ENCODE peak calls at places on chromosomes 4 and X, in seven cellular contexts. Y, K, Z, N, H, P and B are unnamed samples. For H3K4me1, the result is how much of the 10 kb centered on the place peaks cover.

GRCh38 chr4:161936625-161937133 is 227.1 kb downstream of the FSTL5 start:
- DNase-seq in Z (peak), N (no peak), K (peak), Y (peak), P (no peak), H (peak), B (no peak)

GRCh38 chrX:11380187-11380586 is 87.0 kb downstream of the AMELX start:
- DNase-seq in N (no peak), Y (no peak), Z (peak), K (no peak), H (peak), P (no peak), B (no peak)

GRCh38 chrX:39418936-39419659 is 617.8 kb downstream of the MID1IP1 start:
- DNase-seq in K (no peak), Y (no peak), Z (peak), N (no peak), P (no peak), H (no peak), B (no peak)

GRCh38 chrX:118353081-118353850 is 7.4 kb downstream of the WDR44 start:
- DNase-seq in Y (peak), H (no peak), Z (peak), P (no peak), N (no peak), K (no peak), B (no peak)

GRCh38 chr4:13103382-13104015 is 380.6 kb downstream of the RAB28 start:
- DNase-seq in Z (no peak), P (peak), Y (peak), K (no peak), H (no peak), N (no peak), B (no peak)

GRCh38 chrX:63275127-63275526 is 76.0 kb downstream of the SPIN4 start:
- DNase-seq in P (peak), Z (peak), Y (peak), K (peak), H (peak), N (no peak), B (no peak)

GRCh38 chr4:153137168-153137567 is 67.1 kb upstream of the TRIM2 start:
- DNase-seq in Y (peak), H (no peak), N (no peak), Z (peak), P (no peak), K (peak), B (no peak)

GRCh38 chr4:165378398-165378762 is 428 bp upstream of the CPE start:
- DNase-seq in K (no peak), Y (no peak), H (no peak), Z (no peak), P (no peak), N (no peak), B (no peak)

GRCh38 chr4:74320559-74321118 is 12.4 kb downstream of the EPGN start:
- DNase-seq in H (peak), P (peak), N (peak), Y (peak), K (peak), Z (peak), B (peak)

GRCh38 chrX:120753413-120754251 is 122.0 kb downstream of the CT47B1 start:
- DNase-seq in Z (no peak), P (no peak), Y (no peak), K (no peak), H (no peak), N (no peak), B (no peak)

GRCh38 chr4:166143227-166143626 is 270.2 kb downstream of the TLL1 start:
- DNase-seq in Z (no peak), N (no peak), P (no peak), K (no peak), H (no peak), Y (no peak), B (no peak)

GRCh38 chrX:132592880-132593279 is 104.0 kb upstream of the MBNL3 start:
- DNase-seq in Z (peak), P (peak), Y (peak), K (no peak), N (no peak), H (no peak), B (peak)

GRCh38 chrX:138917781-138918180 is 206.3 kb upstream of the FGF13 start:
- DNase-seq in N (no peak), K (peak), H (no peak), Y (no peak), P (no peak), Z (no peak), B (no peak)

GRCh38 chr4:121192500-121192899 is 28.4 kb upstream of the TNIP3 start:
- DNase-seq in Z (peak), K (peak), P (no peak), H (no peak), Y (peak), N (no peak), B (peak)

GRCh38 chrX:84144281-84144680 is 43.7 kb downstream of the RPS6KA6 start:
- DNase-seq in P (no peak), Y (no peak), Z (no peak), K (peak), H (no peak), N (no peak), B (no peak)

GRCh38 chrX:154396948-154397887 is 959 bp upstream of the RPL10 start:
- DNase-seq in Z (peak), H (peak), N (no peak), K (peak), Y (peak), P (peak), B (no peak)

GRCh38 chr4:158033416-158033863 is 139.4 kb downstream of the GASK1B start:
- DNase-seq in K (peak), Z (peak), Y (no peak), N (no peak), P (no peak), H (no peak), B (no peak)

GRCh38 chr4:25970241-25970675 is 56.2 kb downstream of the SMIM20 start:
- DNase-seq in N (no peak), P (no peak), Z (peak), K (no peak), Y (peak), H (no peak), B (no peak)

GRCh38 chr4:26206981-26207380 is 113.8 kb upstream of the RBPJ start:
- DNase-seq in Z (no peak), P (no peak), K (no peak), Y (no peak), H (no peak), N (no peak), B (no peak)

GRCh38 chr4:182425302-182425701 is 182.1 kb downstream of the TENM3 start:
- DNase-seq in N (no peak), Y (no peak), Z (no peak), P (no peak), K (no peak), H (no peak), B (no peak)

GRCh38 chr4:189215574-189215973 is 725.1 kb upstream of the FRG1 start:
- DNase-seq in K (no peak), Y (no peak), Z (no peak), N (no peak), H (no peak), P (no peak), B (no peak)

GRCh38 chrX:40055495-40055894 is 42.3 kb downstream of the BCOR start:
- DNase-seq in H (no peak), N (no peak), K (peak), P (no peak), Z (no peak), Y (no peak), B (no peak)

GRCh38 chrX:31590581-31591113 is 518.8 kb upstream of the FTHL17 start:
- DNase-seq in Y (no peak), Z (peak), H (no peak), N (no peak), P (no peak), K (peak), B (no peak)

GRCh38 chr4:113627321-113627720 is 134.2 kb downstream of the CAMK2D start:
- DNase-seq in H (no peak), Y (no peak), P (no peak), N (no peak), K (no peak), Z (no peak), B (no peak)

GRCh38 chr4:186553717-186554116 is 1.6 kb downstream of the MTNR1A start:
- DNase-seq in P (peak), Z (no peak), N (no peak), Y (peak), H (no peak), K (no peak), B (no peak)

GRCh38 chrX:12610079-12610478 is 181.1 kb upstream of the PRPS2 start:
- DNase-seq in N (no peak), H (no peak), P (no peak), Y (no peak), K (peak), Z (no peak), B (no peak)

GRCh38 chr4:74789518-74789917 is 4.8 kb downstream of the BTC start:
- DNase-seq in Y (no peak), N (no peak), K (no peak), H (no peak), P (no peak), Z (no peak), B (no peak)

GRCh38 chrX:149528381-149528780 is 12.4 kb upstream of the EOLA1 start:
- DNase-seq in Y (no peak), K (no peak), H (no peak), Z (no peak), N (no peak), P (no peak), B (no peak)

GRCh38 chr4:89534356-89534755 is 226.8 kb upstream of the GPRIN3 start:
- DNase-seq in N (no peak), Y (no peak), P (no peak), Z (no peak), H (no peak), K (no peak), B (no peak)

GRCh38 chr4:154314248-154314647 is 177.4 kb downstream of the DCHS2 start:
- DNase-seq in P (no peak), N (no peak), K (no peak), Y (peak), Z (peak), H (peak), B (no peak)

GRCh38 chrX:75522565-75523411 is at the start of gene ZDHHC15:
- DNase-seq in K (no peak), P (peak), Y (peak), H (no peak), Z (no peak), N (peak), B (peak)

GRCh38 chrX:48834383-48834709 is 1.1 kb downstream of the PCSK1N start:
- DNase-seq in Y (no peak), Z (no peak), K (no peak), N (no peak), H (no peak), P (no peak), B (no peak)

GRCh38 chr4:3682236-3683076 is 83.7 kb upstream of the ADRA2C start:
- DNase-seq in Z (no peak), Y (no peak), H (no peak), P (no peak), N (no peak), K (no peak), B (no peak)

GRCh38 chrX:151365579-151365978 is 31.4 kb upstream of the VMA21 start:
- DNase-seq in N (no peak), P (no peak), K (no peak), Y (no peak), Z (no peak), H (no peak), B (no peak)

GRCh38 chrX:74925210-74926088 is at the start of gene NEXMIF:
- DNase-seq in K (no peak), Y (no peak), H (peak), Z (peak), P (peak), N (no peak), B (peak)

GRCh38 chrX:36986231-36986630 is 21.9 kb upstream of the FAM47C start:
- DNase-seq in N (no peak), Y (no peak), Z (no peak), H (no peak), P (peak), K (no peak), B (no peak)

GRCh38 chr4:114601304-114602052 is 2.9 kb downstream of the UGT8 start:
- DNase-seq in Z (no peak), K (no peak), N (no peak), H (no peak), Y (no peak), P (no peak), B (no peak)

GRCh38 chr4:175705407-175705806 is 106.7 kb downstream of the GPM6A start:
- DNase-seq in P (peak), K (no peak), H (no peak), Z (no peak), Y (peak), N (no peak), B (peak)

DNA sequence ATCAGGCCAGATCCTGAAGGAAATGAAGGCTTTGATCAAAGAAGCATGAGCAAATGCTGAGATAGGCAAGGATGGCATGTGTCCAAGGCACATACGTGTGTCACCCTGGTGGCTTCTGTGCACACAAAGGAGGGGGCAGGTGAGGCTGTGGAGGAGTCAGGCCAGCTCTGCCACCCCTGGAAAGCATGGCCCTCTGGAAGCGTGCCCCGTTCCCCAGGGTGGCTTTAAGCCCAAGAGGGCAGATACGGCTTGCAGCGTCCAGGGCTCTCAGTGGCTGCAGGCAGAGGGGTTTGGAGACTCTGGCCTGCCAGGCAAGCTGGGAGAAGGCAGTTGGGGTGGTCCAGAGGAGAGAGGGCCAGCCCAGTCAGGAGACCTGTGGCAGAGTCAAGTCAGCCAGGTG is 25.6 kb downstream of the PNMA6E start:
- DNase-seq in P (no peak), H (no peak), Y (no peak), Z (no peak), N (no peak), K (no peak), B (no peak)
- H3K4ac ChIP-seq in P (no peak), H (no peak), Y (no peak), Z (no peak), N (no peak), K (no peak), B (no peak)

GRCh38 chr4:138243369-138243768 is 1.2 kb upstream of the SLC7A11 start:
- DNase-seq in Z (no peak), K (no peak), Y (no peak), N (no peak), P (no peak), H (no peak), B (no peak)

GRCh38 chr4:138239496-138239895 is 2.7 kb downstream of the SLC7A11 start:
- DNase-seq in H (no peak), Z (peak), K (no peak), N (no peak), P (no peak), Y (no peak), B (no peak)

GRCh38 chr4:138241281-138242075 is 671 bp downstream of the SLC7A11 start:
- DNase-seq in H (no peak), Y (no peak), N (no peak), K (peak), Z (peak), P (no peak), B (no peak)

GRCh38 chr4:138242830-138243149 is 641 bp upstream of the SLC7A11 start:
- DNase-seq in N (no peak), H (no peak), Y (no peak), K (no peak), Z (no peak), P (no peak), B (no peak)

DNA sequence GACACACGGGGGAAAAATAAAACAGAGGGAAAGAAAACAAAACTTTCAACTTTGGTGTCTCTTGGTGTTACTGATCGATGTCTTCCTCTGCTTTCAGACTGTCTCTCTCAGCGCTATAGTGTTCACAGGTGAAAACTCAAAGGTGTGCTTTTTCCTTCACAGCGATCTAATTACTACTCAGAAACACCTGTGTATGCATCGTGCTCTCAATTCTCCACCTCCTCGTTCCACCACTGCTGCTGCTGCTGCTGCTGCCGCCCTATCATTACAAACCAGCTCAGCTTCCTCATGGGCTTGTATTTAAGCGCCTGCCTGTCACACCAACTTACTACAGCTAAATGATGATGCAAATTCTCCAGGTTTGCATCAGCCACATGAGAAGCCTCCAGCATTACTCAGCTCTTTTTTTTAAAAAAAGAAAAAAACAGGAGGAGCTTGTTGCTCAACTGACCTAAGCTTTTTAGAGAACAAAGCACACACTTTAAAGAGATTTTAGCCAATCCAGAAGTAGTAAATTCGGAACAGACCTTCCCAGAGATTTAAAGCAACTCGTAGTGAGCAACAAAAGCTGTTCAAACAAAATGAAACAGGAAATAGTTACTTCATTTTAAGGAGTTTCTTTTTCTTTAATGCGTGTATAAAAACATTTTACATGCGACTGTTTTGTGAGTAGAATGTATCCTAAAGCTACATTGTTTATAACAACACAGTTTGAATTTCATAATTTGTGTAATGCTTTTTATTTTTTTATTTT is at the start of gene SLC7A11:
- DNase-seq in Y (peak), N (peak), K (peak), P (peak), Z (peak), H (peak), B (peak)
- H3K4me1 ChIP-seq in Y (under half), N (under half), K (under half), P (under half), Z (under half), H (under half), B (under half)

DNA sequence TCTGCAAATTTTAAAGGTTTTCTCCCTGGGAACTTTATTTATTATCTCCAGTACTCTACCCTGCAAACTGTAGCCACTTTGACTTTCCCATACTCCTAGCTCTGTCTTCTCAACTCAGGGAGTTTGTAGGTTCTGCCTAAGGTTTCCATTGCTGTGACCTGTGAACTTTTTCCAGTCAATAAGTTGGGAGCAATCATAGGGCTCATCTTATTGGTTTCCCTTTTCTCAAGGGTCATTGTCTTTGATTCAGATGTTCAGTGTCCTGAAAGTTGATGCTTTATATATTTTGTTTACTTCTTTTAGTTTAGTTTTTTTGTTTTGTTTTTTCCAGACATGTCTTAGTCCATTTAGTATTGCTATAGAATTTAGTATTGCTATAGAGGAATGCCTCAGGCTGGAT is 85.3 kb upstream of the NUDT6 start:
- DNase-seq in H (no peak), K (no peak), N (no peak), Z (no peak), Y (no peak), P (no peak), B (no peak)
- H3K4ac ChIP-seq in H (no peak), K (no peak), N (no peak), Z (no peak), Y (no peak), P (no peak), B (no peak)

DNA sequence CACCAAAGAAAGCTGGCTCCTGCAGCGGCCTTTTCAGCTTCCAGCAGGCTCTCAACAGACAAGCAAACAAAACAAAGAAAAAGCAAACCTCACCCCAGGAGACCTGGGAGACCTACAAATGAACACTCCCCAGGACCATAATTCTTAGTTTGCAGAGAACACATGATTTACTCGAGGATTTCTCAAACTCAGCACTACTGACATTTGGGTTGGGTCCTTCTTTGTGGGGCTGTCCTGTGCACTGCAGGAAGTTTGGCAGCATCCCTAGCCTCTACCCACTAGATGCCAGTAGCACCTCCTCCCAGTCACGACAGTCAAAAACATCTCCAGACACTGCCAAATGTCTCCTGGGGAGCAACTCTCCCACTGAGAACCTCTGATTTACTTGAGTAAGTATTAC is 21.9 kb downstream of the APOO start:
- DNase-seq in Z (no peak), P (no peak), N (no peak), Y (no peak), K (no peak), H (no peak), B (no peak)
- H3K4me1 ChIP-seq in Z (under half), P (under half), N (under half), Y (under half), K (under half), H (under half), B (under half)

DNA sequence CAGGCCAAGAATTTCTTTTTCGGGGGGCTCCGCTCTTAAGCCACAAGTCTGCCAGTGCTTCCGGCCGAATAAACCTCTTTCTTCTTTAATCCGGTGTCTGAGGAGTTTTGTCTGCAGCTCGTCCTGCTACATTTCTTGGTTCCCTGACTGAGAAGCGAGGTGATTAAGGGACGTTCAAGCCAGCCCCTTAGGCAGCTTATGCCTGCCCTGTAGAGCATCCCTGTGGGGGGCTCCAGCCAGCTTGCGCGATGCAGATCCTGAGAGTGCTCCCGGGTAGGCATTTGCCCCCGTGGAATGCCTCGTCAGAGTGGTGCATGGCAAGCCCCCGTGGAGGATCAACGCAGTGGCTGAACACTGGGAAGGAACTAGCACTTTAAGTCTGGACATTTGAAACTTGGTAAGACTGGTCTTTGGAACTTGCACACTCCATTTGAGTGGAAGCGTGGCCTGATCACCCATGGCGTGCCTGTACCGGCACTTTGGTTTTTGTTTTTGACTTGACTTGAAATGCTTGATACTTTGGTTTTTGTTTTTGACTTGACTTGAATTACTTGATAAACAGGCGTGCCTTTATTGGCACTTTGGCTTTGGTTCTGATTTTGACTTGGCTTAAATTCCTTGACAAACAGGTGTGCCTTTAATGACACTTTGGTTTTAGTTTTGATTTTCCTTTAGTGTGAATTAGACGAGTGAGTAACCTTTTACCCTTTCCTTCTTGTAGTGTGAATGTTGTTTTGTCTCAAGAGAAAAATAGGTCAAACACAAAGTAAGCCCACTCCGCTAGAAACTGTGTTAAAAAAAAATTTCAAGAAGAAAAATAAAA is 6.1 kb downstream of the ACOX3 start:
- DNase-seq in Z (no peak), Y (no peak), N (no peak), H (no peak), P (no peak), K (no peak), B (no peak)
- H3K4ac ChIP-seq in Z (no peak), Y (no peak), N (no peak), H (no peak), P (no peak), K (no peak), B (no peak)